ENCODE peak calls at places on chromosomes 2 and 18, in four cellular contexts. M is NCI-H1436 treated with DMSO at 0.1 percent for 48 hours, V is Daoy, A is SW 1271. B is an unnamed sample.

GRCh38 chr2:174612960-174613359 is 15.4 kb upstream of the WIPF1 start:
- DNase-seq in M (no peak), V (no peak), A (no peak), B (no peak)

GRCh38 chr18:47528343-47528742 is 276.9 kb upstream of the SKOR2 start:
- DNase-seq in M (no peak), V (no peak), A (no peak), B (no peak)

GRCh38 chr2:219219113-219219696 is 447 bp upstream of the ABCB6 start:
- DNase-seq in M (no peak), V (no peak), A (no peak), B (no peak)

GRCh38 chr2:201257381-201257940 is 2.9 kb upstream of the CASP8 start:
- DNase-seq in M (no peak), V (peak; percentile 66), A (no peak), B (no peak)

GRCh38 chr18:66558773-66559172 is 45.1 kb downstream of the CDH19 start:
- DNase-seq in M (no peak), V (no peak), A (no peak), B (no peak)

GRCh38 chr2:221554769-221555510 is 17.2 kb downstream of the EPHA4 start:
- DNase-seq in M (peak; percentile 10), V (no peak), A (no peak), B (peak; percentile 76)

GRCh38 chr2:240655931-240656886 is 26.5 kb downstream of the AQP12B start:
- DNase-seq in M (no peak), V (peak; percentile 62), A (no peak), B (no peak)

GRCh38 chr2:159904127-159904564 is 106.1 kb upstream of the CD302 start:
- DNase-seq in M (no peak), V (peak; percentile 54), A (no peak), B (no peak)

GRCh38 chr2:139721454-139721995 is 941.3 kb upstream of the NXPH2 start:
- DNase-seq in M (no peak), V (no peak), A (no peak), B (no peak)

GRCh38 chr2:44649426-44649825 is 287.7 kb downstream of the CAMKMT start:
- DNase-seq in M (no peak), V (no peak), A (no peak), B (no peak)

GRCh38 chr2:29114514-29114840 is 738 bp upstream of the CLIP4 start:
- DNase-seq in M (no peak), V (no peak), A (no peak), B (no peak)

GRCh38 chr2:70526126-70526525 is 27.5 kb downstream of the TGFA start:
- DNase-seq in M (no peak), V (no peak), A (no peak), B (no peak)

GRCh38 chr18:46324556-46324955 is 220.4 kb downstream of the HAUS1 start:
- DNase-seq in M (no peak), V (peak; percentile 53), A (no peak), B (peak; percentile 51)

GRCh38 chr2:137828624-137829023 is 135.6 kb upstream of the HNMT start:
- DNase-seq in M (no peak), V (no peak), A (no peak), B (peak; percentile 72)

GRCh38 chr2:10499275-10499907 is 51.3 kb upstream of the ODC1 start:
- DNase-seq in M (no peak), V (no peak), A (no peak), B (no peak)

GRCh38 chr2:231152800-231153557 is 28.1 kb upstream of the HTR2B start:
- DNase-seq in M (no peak), V (no peak), A (no peak), B (no peak)

GRCh38 chr2:54899576-54900200 is 150.6 kb downstream of the RTN4 start:
- DNase-seq in M (no peak), V (peak; percentile 18), A (no peak), B (peak; percentile 22)

GRCh38 chr2:195660265-195660890 is 3.4 kb downstream of the SLC39A10 start:
- DNase-seq in M (no peak), V (peak; percentile 61), A (peak; percentile 39), B (peak; percentile 86)

GRCh38 chr2:110979834-110980612 is 140.7 kb upstream of the BCL2L11 start:
- DNase-seq in M (no peak), V (peak; percentile 6), A (no peak), B (no peak)